ENCODE peak calls at places on chromosomes 1 and 21, in four cellular contexts. A is uterus, J is fibroblast of the aortic adventitia, S is left lung. O is an unnamed sample.

GRCh38 chr1:235995511-235995910 is 69.4 kb downstream of the NID1 start:
- DNase-seq in A (peak), J (no peak), S (no peak), O (no peak)

GRCh38 chr1:59233444-59233843 is 63.5 kb upstream of the FGGY start:
- DNase-seq in A (no peak), J (no peak), S (no peak), O (no peak)

GRCh38 chr1:15975358-15975804 is 520 bp downstream of the ZBTB17 start:
- DNase-seq in A (no peak), J (peak), S (peak), O (no peak)

GRCh38 chr1:216422821-216423529 is at the start of gene USH2A:
- DNase-seq in A (no peak), J (no peak), S (no peak), O (no peak)

GRCh38 chr1:150902751-150903150 is 15.8 kb downstream of the CTXND2 start:
- DNase-seq in A (no peak), J (no peak), S (no peak), O (no peak)

GRCh38 chr1:215076312-215076711 is 6.2 kb upstream of the KCNK2 start:
- DNase-seq in A (no peak), J (peak), S (no peak), O (no peak)

GRCh38 chr1:2459757-2460156 is 16.3 kb upstream of the PLCH2 start:
- DNase-seq in A (no peak), J (peak), S (no peak), O (no peak)

GRCh38 chr1:233938476-233938875 is 34.0 kb downstream of the SLC35F3 start:
- DNase-seq in A (no peak), J (no peak), S (no peak), O (no peak)

GRCh38 chr1:57157818-57158606 is 192.2 kb upstream of the C8B start:
- DNase-seq in A (no peak), J (no peak), S (no peak), O (no peak)

GRCh38 chr1:201399352-201400126 is 415 bp upstream of the LAD1 start:
- DNase-seq in A (no peak), J (no peak), S (peak), O (no peak)

GRCh38 chr1:244705268-244706234 is 52.6 kb downstream of the DESI2 start:
- DNase-seq in A (peak), J (no peak), S (no peak), O (no peak)

GRCh38 chr1:241423541-241424479 is 66.8 kb upstream of the RGS7 start:
- DNase-seq in A (no peak), J (peak), S (no peak), O (peak)

GRCh38 chr1:53043271-53043670 is 18.7 kb upstream of the PODN start:
- DNase-seq in A (no peak), J (peak), S (no peak), O (no peak)

GRCh38 chr1:155893389-155894142 is 17.6 kb downstream of the RIT1 start:
- DNase-seq in A (peak), J (peak), S (no peak), O (no peak)

GRCh38 chr1:15418811-15419515 is 9.3 kb downstream of the EFHD2 start:
- DNase-seq in A (no peak), J (no peak), S (no peak), O (no peak)

DNA sequence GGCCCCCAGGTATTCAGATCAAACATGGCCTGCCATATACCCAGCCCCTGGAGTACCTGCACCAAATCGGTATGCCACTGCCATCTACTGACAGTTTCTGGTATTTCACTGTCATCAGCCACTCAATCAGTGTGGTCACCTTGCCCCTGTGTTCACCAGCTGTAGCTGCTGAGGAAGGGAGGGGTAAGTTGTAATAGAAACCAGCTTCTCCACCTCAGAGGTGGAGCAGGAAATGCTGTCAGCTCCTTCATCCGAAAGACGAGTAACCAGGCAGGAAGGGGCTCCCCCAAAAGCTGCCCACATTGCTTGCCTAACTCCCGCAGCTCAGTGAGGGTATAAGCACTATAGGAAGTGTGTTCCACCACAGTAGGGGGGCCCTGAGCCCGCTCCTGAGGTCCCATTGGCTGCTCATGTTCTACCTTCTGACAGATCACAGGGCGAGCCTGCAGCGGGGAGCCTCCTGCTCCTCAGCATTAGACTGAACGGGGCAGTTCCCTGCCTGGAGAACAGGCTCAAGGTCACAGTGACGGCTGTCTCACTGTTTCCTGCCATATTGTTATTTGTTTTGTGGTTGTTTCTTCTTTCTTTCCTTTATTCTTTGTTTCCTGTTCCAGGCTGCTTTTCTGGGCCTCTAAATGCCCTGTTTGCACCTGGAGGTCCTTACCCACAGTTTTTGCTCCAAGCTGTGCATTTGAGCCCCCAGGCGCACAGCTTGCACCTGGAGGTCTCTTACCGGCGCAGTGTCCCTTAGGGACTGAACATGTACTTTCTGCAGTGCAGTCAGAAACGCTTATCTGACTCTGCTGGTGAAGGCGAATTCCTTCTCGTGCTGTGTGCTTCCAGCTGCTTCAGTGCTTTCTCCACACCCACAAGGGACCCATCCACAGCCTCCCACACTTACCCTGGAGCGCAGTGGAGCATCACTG is 1638.3 kb downstream of the MRPL39 start:
- DNase-seq in A (no peak), J (peak), S (no peak), O (peak)
- TF ChIP-seq CTCF in A (no peak), J (peak), S (peak), O (no peak)

DNA sequence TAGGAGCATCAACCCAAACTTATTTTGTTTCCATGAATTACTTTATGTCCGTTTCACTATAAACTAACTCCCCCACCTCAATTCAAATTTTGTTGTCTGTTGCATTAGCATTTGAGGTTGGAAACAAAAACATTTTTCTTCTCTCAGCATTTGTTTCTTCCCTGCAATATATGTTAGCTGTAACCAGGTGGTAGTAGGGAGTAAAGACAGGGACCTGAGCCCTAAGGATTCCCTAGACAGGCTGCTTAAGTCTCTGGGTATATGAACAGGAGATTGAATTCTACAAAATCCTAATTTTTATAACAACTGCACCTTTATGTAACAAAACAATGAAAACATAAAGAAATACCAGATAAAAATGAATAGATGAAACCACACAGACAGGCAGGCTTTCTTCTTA is 242.6 kb downstream of the PAPPA2 start:
- DNase-seq in A (no peak), J (no peak), S (no peak), O (no peak)
- TF ChIP-seq CTCF in A (no peak), J (no peak), S (no peak), O (no peak)

GRCh38 chr1:225974454-225974853 is 24.7 kb downstream of the SDE2 start:
- DNase-seq in A (no peak), J (no peak), S (no peak), O (no peak)
- TF ChIP-seq CTCF in A (no peak), J (no peak), S (no peak), O (no peak)

GRCh38 chr21:38628426-38628825 is 130.1 kb upstream of the ERG start:
- DNase-seq in A (no peak), J (no peak), S (no peak), O (no peak)
- TF ChIP-seq CTCF in A (no peak), J (no peak), S (no peak), O (no peak)